ENCODE peak calls at places on chromosome 20, in five cellular contexts. O, C, G, M and B are unnamed samples.
A peak's percentile ranks its signal among the peaks of the same experiment; 100 is the strongest.

GRCh38 chr20:9332783-9333482 is 181.5 kb upstream of the LAMP5 start:
- DNase-seq in O (no peak), C (no peak), G (no peak), M (no peak), B (no peak)

GRCh38 chr20:37425103-37425625 is 79.2 kb downstream of the SRC start:
- DNase-seq in O (no peak), C (no peak), G (no peak), M (no peak), B (no peak)

GRCh38 chr20:12594410-12595130 is 414.2 kb upstream of the SPTLC3 start:
- DNase-seq in O (peak; percentile 9), C (no peak), G (peak; percentile 48), M (peak; percentile 1), B (no peak)

GRCh38 chr20:45061244-45061643 is 39.7 kb downstream of the KCNS1 start:
- DNase-seq in O (peak; percentile 98), C (peak; percentile 96), G (no peak), M (peak; percentile 95), B (no peak)

GRCh38 chr20:59149678-59150504 is 13.7 kb upstream of the ZNF831 start:
- DNase-seq in O (no peak), C (no peak), G (peak; percentile 28), M (no peak), B (no peak)

GRCh38 chr20:19170148-19170547 is 42.3 kb upstream of the SLC24A3 start:
- DNase-seq in O (no peak), C (no peak), G (no peak), M (no peak), B (no peak)

GRCh38 chr20:40160151-40160550 is 528.9 kb downstream of the MAFB start:
- DNase-seq in O (peak; percentile 60), C (no peak), G (peak; percentile 76), M (peak; percentile 51), B (peak; percentile 15)

GRCh38 chr20:25195962-25196700 is 619 bp downstream of the ENTPD6 start:
- DNase-seq in O (peak; percentile 49), C (peak; percentile 15), G (peak; percentile 66), M (peak; percentile 17), B (no peak)

GRCh38 chr20:41308726-41309413 is 8.7 kb downstream of the ZHX3 start:
- DNase-seq in O (peak; percentile 32), C (no peak), G (no peak), M (peak; percentile 84), B (no peak)

GRCh38 chr20:17663040-17663399 is 19.0 kb downstream of the RRBP1 start:
- DNase-seq in O (no peak), C (no peak), G (no peak), M (no peak), B (no peak)

GRCh38 chr20:46523696-46524328 is 10.5 kb upstream of the ZNF334 start:
- DNase-seq in O (peak; percentile 15), C (peak; percentile 8), G (peak; percentile 19), M (peak; percentile 16), B (no peak)

DNA sequence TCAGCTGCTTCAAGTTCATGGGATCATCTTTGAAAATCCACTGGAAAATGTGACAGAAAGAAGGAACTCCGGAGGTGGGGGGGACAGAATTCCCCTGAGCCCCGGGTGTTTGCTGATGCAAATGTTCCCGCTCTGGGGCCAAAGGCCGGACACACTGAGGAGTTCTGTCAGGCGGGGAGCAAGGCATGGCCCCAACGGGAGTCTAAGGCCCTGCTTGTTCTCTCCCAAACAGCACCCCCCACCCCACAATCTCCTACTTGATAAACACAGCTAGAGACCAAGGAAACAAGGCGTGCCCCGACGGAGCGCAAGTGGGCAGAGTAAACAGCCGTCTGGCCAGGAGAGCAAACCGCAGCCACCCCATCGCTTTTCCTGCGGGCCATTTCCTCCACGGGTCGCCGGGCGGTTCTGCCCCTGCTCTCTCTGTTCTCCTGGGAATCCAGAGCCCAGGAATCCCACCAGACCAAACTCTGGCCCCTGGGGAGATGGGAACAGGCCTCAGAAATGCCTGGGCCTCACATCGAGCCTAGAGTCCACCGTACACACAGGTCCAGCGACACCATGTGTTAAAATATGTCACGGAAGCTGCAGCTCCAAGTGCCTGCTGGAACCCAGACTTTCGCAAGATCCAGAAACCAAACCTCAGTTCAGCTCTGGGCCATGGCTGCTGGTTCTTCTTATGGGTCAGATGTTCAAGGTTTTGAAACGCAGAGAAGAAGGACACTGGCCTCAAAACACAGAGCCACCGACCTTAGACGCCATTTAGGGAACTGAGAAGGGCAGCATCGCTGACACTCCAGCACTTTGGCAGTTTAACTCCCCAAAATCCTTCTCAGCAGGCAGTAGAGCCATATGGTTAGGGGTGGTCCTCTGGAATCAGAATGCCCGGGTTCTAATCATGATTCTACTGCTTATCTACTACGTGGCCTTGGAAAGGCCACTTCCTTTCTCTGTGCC is 104.2 kb downstream of the PREX1 start:
- DNase-seq in O (no peak), C (no peak), G (peak; percentile 34), M (peak; percentile 25), B (no peak)
- H3K4me3 ChIP-seq in O (no peak overlapping the region), C (no peak overlapping the region), G (no peak overlapping the region), M (no peak overlapping the region), B (no peak overlapping the region)

GRCh38 chr20:23031346-23031745 is 3.8 kb upstream of the SSTR4 start:
- DNase-seq in O (no peak), C (no peak), G (no peak), M (no peak), B (no peak)

GRCh38 chr20:23028377-23028776 is 6.7 kb upstream of the SSTR4 start:
- DNase-seq in O (no peak), C (no peak), G (no peak), M (no peak), B (no peak)

GRCh38 chr20:23029324-23029723 is 5.8 kb upstream of the SSTR4 start:
- DNase-seq in O (no peak), C (no peak), G (no peak), M (no peak), B (no peak)

GRCh38 chr20:23024701-23025100 is 10.4 kb upstream of the SSTR4 start:
- DNase-seq in O (no peak), C (no peak), G (no peak), M (no peak), B (no peak)

GRCh38 chr20:23027721-23028120 is 7.4 kb upstream of the SSTR4 start:
- DNase-seq in O (no peak), C (no peak), G (no peak), M (no peak), B (no peak)
- TF ChIP-seq CTCF in O (no peak), C (no peak), G (no peak), M (no peak), B (no peak)

GRCh38 chr20:14334306-14334930 is 3.0 kb downstream of the FLRT3 start:
- DNase-seq in O (peak; percentile 72), C (peak; percentile 44), G (peak; percentile 86), M (peak; percentile 24), B (peak; percentile 22)

GRCh38 chr20:14335122-14335521 is 2.3 kb downstream of the FLRT3 start:
- DNase-seq in O (no peak), C (no peak), G (no peak), M (no peak), B (no peak)

GRCh38 chr20:14333734-14334133 is 3.7 kb downstream of the FLRT3 start:
- DNase-seq in O (no peak), C (no peak), G (no peak), M (no peak), B (no peak)

GRCh38 chr20:14336667-14337066 is 745 bp downstream of the FLRT3 start:
- DNase-seq in O (no peak), C (peak; percentile 18), G (peak; percentile 53), M (no peak), B (no peak)

GRCh38 chr20:14337400-14338171 is at the start of gene FLRT3:
- DNase-seq in O (peak; percentile 99), C (peak; percentile 98), G (peak; percentile 96), M (peak; percentile 86), B (peak; percentile 91)
- H3K4me3 ChIP-seq in O (peak within 1 kb of the TSS; percentile 74), C (peak within 1 kb of the TSS; percentile 68), G (peak within 1 kb of the TSS; percentile 50), M (peak within 1 kb of the TSS; percentile 48), B (peak within 1 kb of the TSS; percentile 42)

DNA sequence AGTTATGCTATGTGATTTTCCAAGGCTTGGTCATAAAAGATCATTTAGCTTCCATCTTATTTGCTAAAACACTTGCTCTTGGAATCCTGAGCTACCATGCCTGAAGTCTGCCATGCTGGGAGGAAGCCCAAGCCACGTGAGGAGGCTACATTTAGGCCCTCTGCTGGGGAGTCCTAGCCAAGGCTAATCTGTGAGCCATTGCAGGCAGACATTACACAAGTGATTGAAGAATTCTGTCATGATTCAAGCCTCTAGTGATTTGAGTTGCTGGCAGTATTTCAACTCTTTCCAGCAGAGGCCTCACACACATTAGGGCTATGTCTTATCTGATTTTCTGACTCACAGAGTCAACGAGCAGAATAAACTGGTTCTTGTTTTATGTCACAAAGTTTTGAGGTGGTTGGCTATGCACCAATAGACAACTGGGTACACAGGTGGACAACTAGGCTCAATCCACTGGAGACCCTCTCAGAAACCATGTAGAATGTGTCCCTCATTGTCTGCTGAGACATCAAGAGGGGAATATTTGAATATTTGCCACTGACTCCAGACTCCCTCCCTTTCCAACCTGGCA is 227.2 kb upstream of the SULF2 start:
- DNase-seq in O (peak; percentile 75), C (peak; percentile 96), G (peak; percentile 48), M (peak; percentile 43), B (no peak)
- TF ChIP-seq CTCF in O (peak; percentile 46), C (no peak), G (peak; percentile 13), M (no peak), B (no peak)

GRCh38 chr20:31861346-31862156 is 8.8 kb downstream of the DUSP15 start:
- DNase-seq in O (peak; percentile 19), C (peak; percentile 47), G (peak; percentile 94), M (no peak), B (no peak)

GRCh38 chr20:31859998-31860380 is 10.3 kb downstream of the DUSP15 start:
- DNase-seq in O (no peak), C (no peak), G (no peak), M (no peak), B (no peak)

GRCh38 chr20:31862157-31862470 is 8.2 kb downstream of the DUSP15 start:
- DNase-seq in O (no peak), C (no peak), G (no peak), M (no peak), B (no peak)

GRCh38 chr20:31859266-31859997 is 10.9 kb downstream of the DUSP15 start:
- DNase-seq in O (no peak), C (no peak), G (no peak), M (no peak), B (no peak)

DNA sequence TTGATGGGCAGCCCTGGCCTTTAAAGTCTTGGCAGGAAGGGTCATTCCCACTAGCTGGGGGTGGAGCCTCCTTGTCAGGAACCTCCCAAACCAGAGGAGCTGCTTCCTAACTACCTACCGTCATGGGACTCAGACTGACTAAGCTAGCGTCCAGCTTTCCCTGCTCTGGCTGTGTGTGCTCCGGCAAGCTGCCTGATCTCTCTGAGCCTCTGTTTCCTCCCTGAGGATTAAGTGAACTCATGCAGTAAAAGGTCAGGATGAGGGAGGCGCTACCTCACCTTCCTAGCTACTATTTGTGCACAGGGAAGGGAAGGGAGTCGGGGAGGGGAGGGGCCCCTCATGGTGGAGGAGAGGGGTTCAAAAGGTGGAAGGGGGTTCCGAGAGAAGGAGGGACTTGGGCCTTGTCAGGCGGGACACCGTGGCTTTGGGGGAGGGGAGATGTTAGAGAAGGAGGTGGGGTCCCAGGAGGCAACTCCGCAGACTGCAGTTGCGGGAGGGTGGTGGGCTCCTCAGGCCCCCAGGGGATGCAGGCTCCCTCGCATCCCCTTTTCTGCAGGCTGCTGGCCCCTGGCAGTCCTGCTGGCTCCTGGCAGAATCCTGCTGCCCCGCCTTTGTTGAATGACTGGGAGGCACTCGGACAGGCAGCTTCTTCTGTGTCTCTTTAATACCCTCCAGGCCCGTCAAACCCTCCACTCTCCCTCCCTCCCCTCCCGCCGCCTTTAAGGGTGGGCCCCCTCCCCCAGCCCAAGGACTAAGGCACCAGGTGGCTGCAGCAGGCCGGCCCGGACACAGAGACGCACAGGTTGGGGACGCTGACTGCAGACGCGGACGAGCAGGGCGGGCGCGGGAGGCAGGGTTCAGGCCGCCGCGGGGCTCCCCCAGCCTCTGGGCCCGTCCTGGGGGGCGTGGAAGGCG is 9.6 kb downstream of the DUSP15 start:
- DNase-seq in O (peak; percentile 60), C (no peak), G (peak; percentile 63), M (peak; percentile 61), B (no peak)
- H3K4me3 ChIP-seq in O (peak overlapping the region; percentile 28), C (peak overlapping the region; percentile 38), G (peak overlapping the region; percentile 85), M (peak overlapping the region; percentile 45), B (peak overlapping the region; percentile 31)